ENCODE peak calls at places on chromosomes 11 and 22, in nine cellular contexts. H is CD4-positive, CD25-positive, alpha-beta regulatory T cell; C is transverse colon; Q is Peyer's patch; Y is stomach; F is fibroblast of lung; G is cardiac muscle cell; E is neural progenitor cell; M is neuronal stem cell. S is an unnamed sample.

GRCh38 chr11:9315078-9315688 is 790 bp upstream of the TMEM41B start:
- DNase-seq in E (peak; percentile 40), Y (no peak), H (no peak), C (peak; percentile 11), M (no peak), F (no peak), Q (no peak), G (no peak), S (no peak)

GRCh38 chr11:27012254-27012921 is 18.5 kb downstream of the FIBIN start:
- DNase-seq in Y (no peak), F (peak; percentile 90), E (peak; percentile 26), C (peak; percentile 14), Q (no peak), H (no peak), M (peak; percentile 9), G (peak; percentile 76), S (no peak)

GRCh38 chr11:84398017-84398626 is 1112.0 kb upstream of the CCDC90B start:
- DNase-seq in G (peak; percentile 51), C (no peak), F (no peak), M (no peak), H (no peak), Y (no peak), E (peak; percentile 47), Q (no peak), S (no peak)

GRCh38 chr11:57410287-57410686 is 16.6 kb downstream of the SLC43A3 start:
- DNase-seq in F (peak; percentile 91), Q (no peak), C (no peak), E (no peak), G (peak; percentile 60), H (no peak), Y (no peak), M (no peak), S (no peak)

GRCh38 chr11:110031171-110031570 is 62.0 kb upstream of the ZC3H12C start:
- DNase-seq in Y (no peak), G (no peak), H (no peak), E (no peak), F (no peak), Q (no peak), M (no peak), C (no peak), S (no peak)

GRCh38 chr11:10678106-10678505 is 15.4 kb downstream of the IRAG1 start:
- DNase-seq in H (no peak), Y (no peak), Q (no peak), C (no peak), M (no peak), E (no peak), G (no peak), F (no peak), S (no peak)

GRCh38 chr22:17350292-17350691 is 19.0 kb upstream of the CECR2 start:
- DNase-seq in Y (no peak), E (no peak), F (no peak), H (no peak), G (peak; percentile 26), Q (no peak), C (no peak), M (no peak), S (no peak)

GRCh38 chr11:96238563-96239166 is 104.3 kb downstream of the MAML2 start:
- DNase-seq in G (no peak), Q (no peak), F (peak; percentile 67), Y (no peak), H (no peak), E (no peak), C (no peak), M (no peak), S (no peak)

GRCh38 chr11:2301631-2302272 is at the start of the genes C11orf21 and TSPAN32:
- DNase-seq in Y (peak; percentile 69), Q (peak; percentile 81), E (no peak), G (peak; percentile 77), C (peak; percentile 57), H (peak; percentile 63), F (peak; percentile 43), M (no peak), S (peak; percentile 61)

GRCh38 chr11:64917663-64917995 is 620 bp upstream of the ATG2A start:
- DNase-seq in C (no peak), Q (no peak), F (no peak), H (no peak), E (peak; percentile 36), M (no peak), Y (no peak), G (no peak), S (no peak)

GRCh38 chr11:64916040-64916847 is 765 bp downstream of the ATG2A start:
- DNase-seq in F (peak; percentile 43), Y (peak; percentile 52), E (peak; percentile 47), Q (peak; percentile 82), M (no peak), H (peak; percentile 45), C (peak; percentile 56), G (peak; percentile 53), S (peak; percentile 13)

GRCh38 chr11:64916848-64917662 is at the start of gene ATG2A:
- DNase-seq in Y (peak; percentile 100), F (peak; percentile 100), M (peak; percentile 99), G (peak; percentile 100), C (peak; percentile 99), Q (peak; percentile 100), H (peak; percentile 98), E (peak; percentile 99), S (peak; percentile 98)

GRCh38 chr11:64919627-64920026 is 2.6 kb upstream of the ATG2A start:
- DNase-seq in G (no peak), F (no peak), Q (no peak), H (no peak), Y (no peak), C (no peak), M (no peak), E (no peak), S (no peak)

DNA sequence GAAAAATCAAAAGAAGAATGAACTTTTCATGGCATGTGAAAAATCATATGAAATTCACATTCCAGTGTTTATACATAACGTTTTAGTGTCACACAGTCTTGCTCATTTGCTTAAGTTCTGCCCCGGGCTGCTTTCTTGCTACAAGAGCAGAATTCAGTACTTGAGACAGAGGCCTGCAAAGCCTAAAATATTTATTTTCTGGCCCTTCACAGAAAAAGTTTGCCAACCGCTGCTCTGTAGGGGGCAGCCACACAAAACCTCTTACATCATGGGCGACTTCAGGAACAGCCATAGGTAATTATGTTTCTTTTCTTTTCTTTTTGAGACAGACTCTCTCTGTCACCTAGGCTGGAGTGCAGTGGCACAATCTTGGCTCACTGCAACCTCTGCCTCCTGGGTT is 1.0 kb upstream of the ATG2A start:
- DNase-seq in M (no peak), Q (no peak), Y (no peak), F (peak; percentile 65), G (peak; percentile 72), H (no peak), C (no peak), E (peak; percentile 33), S (no peak)
- H3K27ac ChIP-seq in M (no peak overlapping the region), Q (peak overlapping the region; percentile 59), Y (peak overlapping the region; percentile 83), F (peak overlapping the region; percentile 44), G (peak overlapping the region; percentile 84), H (peak overlapping the region; percentile 69), C (peak overlapping the region; percentile 85), E (peak overlapping the region; percentile 75), S (peak overlapping the region; percentile 54)

GRCh38 chr11:126834149-126834548 is 166.4 kb downstream of the KIRREL3 start:
- DNase-seq in F (peak; percentile 58), G (peak; percentile 47), M (no peak), H (no peak), C (no peak), Y (no peak), E (no peak), Q (no peak), S (no peak)
- H3K27ac ChIP-seq in F (peak overlapping the region; percentile 53), G (no peak overlapping the region), M (no peak overlapping the region), H (no peak overlapping the region), C (no peak overlapping the region), Y (no peak overlapping the region), E (no peak overlapping the region), Q (no peak overlapping the region), S (no peak overlapping the region)

DNA sequence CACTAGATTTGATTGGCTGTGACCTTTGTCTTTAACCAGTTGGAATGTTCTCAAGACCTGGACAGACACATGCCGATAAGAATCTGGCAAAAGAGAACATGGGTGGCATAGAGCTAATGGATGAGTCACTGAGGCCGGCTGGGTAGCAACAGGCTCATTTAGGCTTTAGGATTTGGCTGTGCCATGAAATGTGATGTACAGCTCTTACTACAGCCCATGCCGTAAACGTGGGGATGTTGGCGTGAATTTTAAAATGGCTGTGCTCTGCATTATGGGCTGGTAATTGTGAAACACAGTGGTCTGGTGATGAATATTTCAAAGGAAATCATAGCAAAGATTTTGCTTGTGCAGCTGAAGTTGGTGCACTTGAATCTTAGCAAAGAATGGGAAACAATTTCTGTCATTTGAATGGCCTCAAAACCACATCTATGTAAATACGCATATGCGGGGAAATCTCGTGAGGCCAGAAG is 332.4 kb downstream of the TBC1D22A start:
- DNase-seq in H (no peak), Y (no peak), C (no peak), G (peak; percentile 51), M (no peak), Q (no peak), E (no peak), F (peak; percentile 53), S (no peak)
- H3K27ac ChIP-seq in H (no peak overlapping the region), Y (no peak overlapping the region), C (no peak overlapping the region), G (no peak overlapping the region), M (no peak overlapping the region), Q (no peak overlapping the region), E (no peak overlapping the region), F (no peak overlapping the region), S (no peak overlapping the region)

DNA sequence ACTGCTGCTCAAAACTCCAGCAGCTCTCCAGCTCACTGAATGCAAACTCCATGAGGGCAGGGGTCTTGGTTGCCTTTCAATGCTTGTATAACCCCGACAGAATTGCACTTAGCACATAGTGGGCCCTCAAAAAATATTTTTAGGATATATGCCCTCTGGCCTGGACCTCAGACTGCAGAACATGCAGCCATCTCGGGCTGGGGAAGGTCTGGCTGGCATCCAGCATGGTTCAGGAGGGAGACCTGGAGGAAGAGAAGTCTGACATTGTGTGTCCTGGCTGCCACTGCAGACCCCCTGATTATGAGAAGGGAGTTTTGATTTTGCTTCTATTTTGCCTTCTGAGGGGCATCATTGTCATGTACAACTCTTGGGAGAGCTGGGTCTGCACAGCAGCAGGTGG is 109.5 kb upstream of the PARVA start:
- DNase-seq in Y (no peak), G (no peak), Q (no peak), H (no peak), M (no peak), C (no peak), E (no peak), F (no peak), S (no peak)
- H3K27ac ChIP-seq in Y (no peak overlapping the region), G (no peak overlapping the region), Q (no peak overlapping the region), H (no peak overlapping the region), M (no peak overlapping the region), C (no peak overlapping the region), E (no peak overlapping the region), F (no peak overlapping the region), S (no peak overlapping the region)

DNA sequence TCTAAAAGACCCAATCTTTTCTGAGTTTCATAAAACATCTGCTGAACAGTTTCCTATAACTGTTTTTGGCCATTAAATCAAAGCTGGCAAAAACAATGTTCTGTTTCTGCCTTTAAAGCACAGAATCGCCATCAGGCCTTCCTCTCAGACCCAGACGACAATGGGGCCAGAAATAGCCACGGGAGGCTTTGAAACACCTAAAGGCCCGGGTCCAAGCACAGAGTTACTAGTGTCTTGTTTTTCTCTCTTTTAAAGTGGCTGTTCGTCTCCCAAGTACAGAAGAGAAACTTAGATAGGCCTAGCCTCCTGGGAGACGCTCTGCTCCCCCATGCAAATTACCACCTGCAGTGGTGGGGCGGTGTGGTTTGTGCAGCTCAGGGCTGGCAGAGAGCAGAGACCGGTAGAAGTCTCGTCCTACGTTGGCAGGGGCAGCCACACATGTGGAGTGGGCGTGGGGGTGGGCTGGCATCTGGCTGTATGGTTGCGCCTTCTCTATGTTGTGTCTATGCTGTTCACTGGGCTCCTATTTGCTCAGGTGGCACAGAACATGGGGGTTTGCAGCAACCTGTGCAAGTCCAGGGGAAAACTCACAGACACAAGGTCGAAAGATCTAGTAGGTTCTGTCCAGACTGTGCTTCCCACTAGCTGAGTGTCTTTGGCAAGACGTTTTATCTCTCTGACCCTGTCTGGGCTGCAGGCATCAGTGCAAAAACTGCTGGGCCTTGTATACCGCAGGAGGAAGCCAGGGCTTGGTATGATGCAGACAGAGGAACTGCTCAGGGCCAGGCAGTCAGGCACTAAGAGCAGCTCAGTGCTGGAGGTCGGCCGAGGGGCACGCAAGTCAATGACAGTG is 23.6 kb upstream of the ETS1 start:
- DNase-seq in C (peak; percentile 77), E (no peak), F (no peak), H (peak; percentile 77), Q (peak; percentile 91), M (no peak), G (no peak), Y (no peak), S (peak; percentile 68)
- H3K27ac ChIP-seq in C (peak overlapping the region; percentile 70), E (no peak overlapping the region), F (no peak overlapping the region), H (peak overlapping the region; percentile 87), Q (peak overlapping the region; percentile 72), M (no peak overlapping the region), G (peak overlapping the region; percentile 37), Y (peak overlapping the region; percentile 6), S (peak overlapping the region; percentile 51)

S was measured in CD4-positive, alpha-beta T cell.